ENCODE peak calls at places on chromosomes 2 and 18, in eight cellular contexts. D is cardiac muscle cell, Q is heart left ventricle, L is ovary, N is stomach, K is uterus, W is lower lobe of right lung, S is A549. T is an unnamed sample. For H3K4me1, the result is how much of the 10 kb centered on the place peaks cover.

GRCh38 chr2:96985630-96986385 is 572 bp downstream of the FAM178B start:
- DNase-seq in D (no peak), Q (no peak), L (no peak), N (no peak), K (no peak), W (no peak), S (no peak), T (no peak)

GRCh38 chr2:221676566-221677172 is 104.6 kb upstream of the EPHA4 start:
- DNase-seq in D (no peak), Q (no peak), L (no peak), N (no peak), K (no peak), W (no peak), S (no peak), T (no peak)

GRCh38 chr2:2787301-2787907 is 456.3 kb upstream of the MYT1L start:
- DNase-seq in D (peak), Q (peak), L (no peak), N (no peak), K (no peak), W (no peak), S (no peak), T (no peak)

GRCh38 chr2:231677632-231678104 is 30.7 kb upstream of the PTMA start:
- DNase-seq in D (peak), Q (peak), L (peak), N (peak), K (peak), W (peak), S (peak), T (peak)

GRCh38 chr2:135960598-135961551 is 24.6 kb downstream of the DARS1 start:
- DNase-seq in D (no peak), Q (no peak), L (no peak), N (no peak), K (no peak), W (no peak), S (no peak), T (no peak)

GRCh38 chr2:159737292-159737916 is 25.1 kb downstream of the MARCHF7 start:
- DNase-seq in D (no peak), Q (no peak), L (no peak), N (no peak), K (no peak), W (no peak), S (no peak), T (no peak)

GRCh38 chr2:60957643-60958042 is 59.9 kb upstream of the PEX13 start:
- DNase-seq in D (no peak), Q (no peak), L (no peak), N (peak), K (no peak), W (no peak), S (no peak), T (peak)

GRCh38 chr2:5250482-5250881 is 441.7 kb upstream of the SOX11 start:
- DNase-seq in D (no peak), Q (no peak), L (no peak), N (no peak), K (no peak), W (no peak), S (no peak), T (no peak)

GRCh38 chr2:181683518-181684453 is 3.5 kb upstream of the NEUROD1 start:
- DNase-seq in D (peak), Q (no peak), L (no peak), N (no peak), K (no peak), W (no peak), S (no peak), T (no peak)

GRCh38 chr2:174439950-174440349 is 44.4 kb downstream of the SCRN3 start:
- DNase-seq in D (peak), Q (no peak), L (no peak), N (no peak), K (no peak), W (no peak), S (no peak), T (no peak)

GRCh38 chr2:64234785-64235184 is 90.6 kb upstream of the PELI1 start:
- DNase-seq in D (no peak), Q (no peak), L (no peak), N (no peak), K (no peak), W (no peak), S (no peak), T (no peak)

GRCh38 chr2:234500394-234501006 is 3.6 kb upstream of the ARL4C start:
- DNase-seq in D (peak), Q (peak), L (no peak), N (peak), K (no peak), W (peak), S (peak), T (peak)

GRCh38 chr2:217402622-217403383 is 542.9 kb upstream of the TNP1 start:
- DNase-seq in D (no peak), Q (no peak), L (peak), N (no peak), K (peak), W (no peak), S (peak), T (no peak)

GRCh38 chr2:142306126-142306525 is 175.3 kb upstream of the LRP1B start:
- DNase-seq in D (no peak), Q (no peak), L (no peak), N (no peak), K (no peak), W (no peak), S (no peak), T (no peak)

GRCh38 chr18:55115606-55116005 is 156.3 kb upstream of the CCDC68 start:
- DNase-seq in D (no peak), Q (no peak), L (no peak), N (no peak), K (no peak), W (no peak), S (no peak), T (no peak)

GRCh38 chr18:57077786-57078552 is 68.9 kb upstream of the BOD1L2 start:
- DNase-seq in D (no peak), Q (no peak), L (no peak), N (no peak), K (no peak), W (no peak), S (no peak), T (no peak)

GRCh38 chr2:232955856-232956255 is 57.2 kb downstream of the NGEF start:
- DNase-seq in D (no peak), Q (no peak), L (no peak), N (no peak), K (no peak), W (no peak), S (no peak), T (no peak)

GRCh38 chr2:157930728-157931127 is 54.6 kb upstream of the ACVR1 start:
- DNase-seq in D (no peak), Q (no peak), L (no peak), N (no peak), K (no peak), W (no peak), S (no peak), T (no peak)

GRCh38 chr18:58454406-58455061 is 174.4 kb downstream of the ALPK2 start:
- DNase-seq in D (no peak), Q (no peak), L (no peak), N (no peak), K (no peak), W (no peak), S (no peak), T (no peak)

GRCh38 chr2:240351826-240352426 is 83.5 kb upstream of the GPC1 start:
- DNase-seq in D (no peak), Q (peak), L (no peak), N (no peak), K (no peak), W (no peak), S (no peak), T (peak)

GRCh38 chr2:75074708-75075107 is 116.3 kb downstream of the POLE4 start:
- DNase-seq in D (no peak), Q (no peak), L (no peak), N (no peak), K (no peak), W (no peak), S (no peak), T (no peak)

GRCh38 chr18:67302043-67302442 is 214.5 kb downstream of the DSEL start:
- DNase-seq in D (no peak), Q (no peak), L (no peak), N (no peak), K (no peak), W (no peak), S (no peak), T (no peak)

GRCh38 chr18:43919565-43919964 is 642.3 kb upstream of the SYT4 start:
- DNase-seq in D (no peak), Q (no peak), L (no peak), N (no peak), K (no peak), W (no peak), S (no peak), T (no peak)

GRCh38 chr2:142825861-142826260 is 51.6 kb upstream of the KYNU start:
- DNase-seq in D (no peak), Q (no peak), L (no peak), N (no peak), K (no peak), W (no peak), S (no peak), T (no peak)

GRCh38 chr2:191385416-191386160 is 140.4 kb downstream of the MYO1B start:
- DNase-seq in D (no peak), Q (no peak), L (no peak), N (no peak), K (no peak), W (no peak), S (no peak), T (no peak)

GRCh38 chr2:235432741-235433520 is 60.9 kb upstream of the AGAP1 start:
- DNase-seq in D (no peak), Q (peak), L (peak), N (no peak), K (no peak), W (no peak), S (no peak), T (no peak)

GRCh38 chr2:156319811-156320490 is 12.6 kb downstream of the NR4A2 start:
- DNase-seq in D (peak), Q (peak), L (peak), N (peak), K (peak), W (peak), S (no peak), T (peak)

GRCh38 chr2:8489751-8490150 is 192.1 kb upstream of the ID2 start:
- DNase-seq in D (no peak), Q (no peak), L (no peak), N (no peak), K (no peak), W (no peak), S (no peak), T (no peak)

GRCh38 chr2:20422679-20423271 is 24.1 kb upstream of the RHOB start:
- DNase-seq in D (no peak), Q (peak), L (peak), N (no peak), K (no peak), W (no peak), S (peak), T (no peak)

GRCh38 chr2:12702661-12703121 is 14.0 kb upstream of the TRIB2 start:
- DNase-seq in D (no peak), Q (no peak), L (no peak), N (no peak), K (peak), W (no peak), S (no peak), T (no peak)

GRCh38 chr2:42185200-42185921 is 16.2 kb downstream of the EML4 start:
- DNase-seq in D (no peak), Q (no peak), L (no peak), N (no peak), K (no peak), W (no peak), S (no peak), T (no peak)

GRCh38 chr2:8694737-8695136 is 12.9 kb downstream of the ID2 start:
- DNase-seq in D (no peak), Q (no peak), L (no peak), N (no peak), K (no peak), W (no peak), S (peak), T (no peak)

GRCh38 chr2:237939251-237939650 is 27.6 kb upstream of the UBE2F start:
- DNase-seq in D (no peak), Q (no peak), L (no peak), N (no peak), K (no peak), W (no peak), S (no peak), T (no peak)

DNA sequence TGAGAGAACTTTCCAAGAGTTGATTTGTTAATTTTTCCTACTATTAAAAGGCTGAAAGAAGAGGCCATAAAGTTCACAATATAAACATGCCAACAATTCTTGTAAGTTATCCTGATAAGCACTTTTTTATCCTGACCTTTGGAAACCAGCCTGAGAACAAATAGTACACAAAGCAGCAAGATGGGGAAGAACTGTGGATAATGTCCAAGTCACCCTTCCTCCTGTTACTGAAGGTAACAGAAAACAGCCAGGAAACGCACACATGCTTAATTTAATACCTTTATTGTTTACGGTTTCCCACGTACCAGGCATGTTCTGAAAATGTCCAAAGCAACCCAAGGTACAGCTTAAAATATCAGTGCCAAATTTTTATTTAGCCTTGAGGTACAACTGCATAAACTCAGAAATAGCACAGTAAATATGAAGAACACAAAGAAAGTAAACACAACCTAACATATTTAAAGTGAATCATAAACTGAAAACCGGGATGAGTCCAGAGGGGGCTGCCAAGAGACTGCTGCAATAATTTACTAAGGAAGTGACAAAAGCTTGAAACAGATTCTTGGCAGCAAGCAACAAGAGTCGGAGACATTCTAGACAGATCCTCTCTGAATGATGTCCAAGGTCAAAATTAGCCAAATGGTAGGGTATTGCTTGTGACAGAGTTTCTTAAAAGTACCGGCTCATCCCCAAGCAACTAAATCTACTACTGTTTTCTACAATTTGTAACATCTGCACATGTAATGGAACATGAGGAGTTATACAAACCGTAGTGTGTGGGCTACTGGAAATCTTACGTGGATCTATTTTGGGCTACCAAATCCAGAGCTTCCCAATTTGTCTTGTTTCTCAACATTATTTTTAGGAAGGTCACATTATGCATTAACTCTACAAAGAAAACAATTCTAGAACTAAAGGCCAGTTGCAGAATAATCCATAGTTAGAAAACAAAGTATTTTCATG is 93.2 kb downstream of the CABYR start:
- DNase-seq in D (no peak), Q (no peak), L (no peak), N (no peak), K (peak), W (no peak), S (peak), T (no peak)
- H3K4me3 ChIP-seq in D (no peak), Q (peak), L (no peak), N (no peak), K (no peak), W (no peak), S (no peak), T (no peak)

GRCh38 chr2:120402070-120402440 is 56.1 kb downstream of the INHBB start:
- DNase-seq in D (peak), Q (no peak), L (no peak), N (no peak), K (no peak), W (no peak), S (no peak), T (no peak)
- TF ChIP-seq CTCF in D (no peak), Q (no peak), L (no peak), N (no peak), K (no peak), W (no peak), S (no peak), T (no peak)

GRCh38 chr2:182715896-182716664 is at the start of gene DNAJC10:
- DNase-seq in D (peak), Q (peak), L (peak), N (peak), K (peak), W (peak), S (peak), T (peak)
- H3K4me1 ChIP-seq in D (under half), Q (under half), L (under half), N (under half), K (under half), W (under half), S (under half), T (under half)

GRCh38 chr2:201414099-201415023 is 36.9 kb downstream of the TRAK2 start:
- DNase-seq in D (no peak), Q (no peak), L (no peak), N (no peak), K (no peak), W (no peak), S (no peak), T (no peak)
- H3K4me3 ChIP-seq in D (no peak), Q (peak), L (no peak), N (no peak), K (no peak), W (no peak), S (no peak), T (no peak)

GRCh38 chr2:26555246-26556133 is 77.6 kb upstream of the OTOF start:
- DNase-seq in D (no peak), Q (no peak), L (no peak), N (no peak), K (no peak), W (no peak), S (peak), T (no peak)
- TF ChIP-seq CTCF in D (peak), Q (no peak), L (no peak), N (no peak), K (no peak), W (no peak), S (peak), T (no peak)

GRCh38 chr2:201156051-201156450 is 26.9 kb upstream of the CASP10 start:
- DNase-seq in D (no peak), Q (no peak), L (no peak), N (no peak), K (no peak), W (no peak), S (no peak), T (no peak)
- H3K4me1 ChIP-seq in D (under half), Q (under half), L (under half), N (under half), K (under half), W (half or more), S (under half), T (under half)

GRCh38 chr18:61908661-61909060 is 15.9 kb upstream of the RNF152 start:
- DNase-seq in D (no peak), Q (no peak), L (no peak), N (no peak), K (no peak), W (no peak), S (no peak), T (no peak)

GRCh38 chr18:61912476-61912875 is 19.7 kb upstream of the RNF152 start:
- DNase-seq in D (no peak), Q (no peak), L (no peak), N (no peak), K (no peak), W (no peak), S (no peak), T (no peak)

GRCh38 chr18:61910101-61910500 is 17.3 kb upstream of the RNF152 start:
- DNase-seq in D (no peak), Q (no peak), L (no peak), N (no peak), K (no peak), W (no peak), S (no peak), T (no peak)
- H3K4me3 ChIP-seq in D (no peak), Q (no peak), L (no peak), N (no peak), K (no peak), W (no peak), S (no peak), T (no peak)

GRCh38 chr2:101831351-101831865 is 133.9 kb downstream of the MAP4K4 start:
- DNase-seq in D (peak), Q (peak), L (peak), N (peak), K (peak), W (peak), S (peak), T (no peak)
- TF ChIP-seq CTCF in D (peak), Q (peak), L (peak), N (peak), K (peak), W (peak), S (peak), T (peak)

DNA sequence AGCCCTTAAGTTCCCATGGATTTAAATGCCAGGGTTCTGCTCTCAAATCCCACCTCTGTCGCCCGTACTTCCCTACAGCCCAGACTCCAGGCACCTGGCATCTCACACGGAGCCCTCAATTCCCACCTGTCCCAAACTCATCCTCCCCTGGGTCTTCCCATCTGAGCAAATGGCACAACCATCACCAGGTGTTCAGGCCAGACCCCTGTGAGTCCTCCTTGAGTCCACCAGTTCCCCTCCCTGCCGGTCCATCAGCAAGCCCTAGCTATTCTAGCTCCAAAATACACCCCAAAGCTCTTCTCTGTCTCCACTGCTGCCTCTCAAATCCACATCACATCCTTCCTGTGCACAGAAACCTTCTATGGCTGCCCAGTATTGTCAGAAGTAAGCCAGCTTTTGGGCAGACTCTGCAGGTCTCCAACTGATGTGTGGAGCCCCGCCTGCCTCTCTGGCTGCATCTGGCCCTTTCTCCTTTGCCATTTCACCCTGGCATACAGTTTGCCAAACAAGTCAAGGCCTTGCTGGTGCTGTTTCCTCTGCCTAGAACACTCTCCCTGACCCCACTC is 67.7 kb downstream of the DNMT3A start:
- DNase-seq in D (no peak), Q (no peak), L (no peak), N (no peak), K (no peak), W (no peak), S (no peak), T (no peak)
- H3K4me1 ChIP-seq in D (under half), Q (under half), L (under half), N (half or more), K (under half), W (half or more), S (under half), T (under half)

T was measured in mucosa of descending colon.